ENCODE peak calls at places on chromosomes 11 and 22, in seven cellular contexts. K, Y, N, R, M, Q and V are unnamed samples. For H3K9me3, the result is how much of the 10 kb centered on the place peaks cover.

GRCh38 chr11:119687220-119688046 is 41.6 kb downstream of the NECTIN1 start:
- DNase-seq in Y (no peak), K (no peak), R (no peak), Q (no peak), N (no peak), M (no peak), V (no peak)

GRCh38 chr11:569273-569885 is 6.9 kb upstream of the PHRF1 start:
- DNase-seq in R (peak), N (no peak), Y (no peak), K (peak), M (no peak), Q (no peak), V (no peak)

GRCh38 chr22:37260939-37261338 is 16.9 kb upstream of the RAC2 start:
- DNase-seq in Y (peak), K (peak), Q (peak), M (peak), R (peak), N (peak), V (peak)

GRCh38 chr11:15941206-15941770 is 415.1 kb downstream of the SOX6 start:
- DNase-seq in Y (no peak), K (peak), R (peak), N (no peak), M (no peak), Q (no peak), V (no peak)

GRCh38 chr11:44604171-44604581 is 38.7 kb downstream of the CD82 start:
- DNase-seq in Y (peak), R (no peak), M (no peak), Q (no peak), K (no peak), N (no peak), V (no peak)

GRCh38 chr22:35977136-35977535 is 51.5 kb downstream of the RBFOX2 start:
- DNase-seq in N (no peak), Y (no peak), Q (no peak), R (no peak), K (no peak), M (peak), V (no peak)

GRCh38 chr11:62105611-62106245 is 18.1 kb upstream of the INCENP start:
- DNase-seq in N (no peak), M (peak), R (no peak), Q (no peak), Y (no peak), K (no peak), V (no peak)

GRCh38 chr11:75245356-75246005 is 4.9 kb downstream of the TPBGL start:
- DNase-seq in N (no peak), M (no peak), K (no peak), R (peak), Q (no peak), Y (no peak), V (peak)

GRCh38 chr11:28983780-28984179 is 875.6 kb downstream of the METTL15 start:
- DNase-seq in M (no peak), Q (no peak), K (no peak), N (no peak), R (no peak), Y (no peak), V (no peak)

GRCh38 chr11:65891180-65892136 is 985 bp downstream of the CCDC85B start:
- DNase-seq in Q (peak), M (no peak), Y (no peak), K (peak), R (peak), N (peak), V (peak)

GRCh38 chr11:66288138-66288865 is 641 bp downstream of the YIF1A start:
- DNase-seq in N (no peak), K (no peak), Y (no peak), R (no peak), Q (no peak), M (peak), V (no peak)

GRCh38 chr22:38201718-38202436 is at the start of gene MAFF:
- DNase-seq in N (peak), Y (peak), M (peak), Q (peak), K (peak), R (peak), V (peak)

GRCh38 chr11:20275987-20276660 is 87.4 kb upstream of the HTATIP2 start:
- DNase-seq in N (no peak), M (no peak), R (peak), K (no peak), Y (no peak), Q (no peak), V (no peak)

GRCh38 chr11:94449437-94449836 is 44.2 kb downstream of the MRE11 start:
- DNase-seq in K (no peak), M (peak), N (no peak), Q (no peak), Y (no peak), R (no peak), V (no peak)

GRCh38 chr11:68828957-68829356 is 12.8 kb downstream of the CPT1A start:
- DNase-seq in Q (no peak), K (no peak), R (no peak), Y (no peak), N (no peak), M (no peak), V (no peak)

GRCh38 chr11:8263109-8263768 is 439 bp downstream of the LMO1 start:
- DNase-seq in N (no peak), Y (no peak), M (no peak), K (no peak), R (peak), Q (no peak), V (peak)

GRCh38 chr11:69051381-69052342 is 2.9 kb downstream of the TPCN2 start:
- DNase-seq in M (no peak), N (no peak), Y (no peak), K (peak), Q (no peak), R (no peak), V (no peak)

GRCh38 chr11:93169950-93170561 is 27.7 kb downstream of the SLC36A4 start:
- DNase-seq in R (peak), Q (peak), Y (no peak), N (no peak), K (no peak), M (peak), V (no peak)

GRCh38 chr11:116100016-116100415 is 595.8 kb upstream of the CADM1 start:
- DNase-seq in N (no peak), R (no peak), Y (no peak), Q (no peak), M (no peak), K (no peak), V (no peak)

GRCh38 chr22:23281053-23281405 is 100.7 kb downstream of the BCR start:
- DNase-seq in R (no peak), Q (no peak), M (no peak), Y (no peak), N (no peak), K (no peak), V (no peak)

GRCh38 chr22:34903416-34903815 is 162.5 kb upstream of the ISX start:
- DNase-seq in M (no peak), Y (no peak), K (no peak), R (no peak), Q (no peak), N (no peak), V (no peak)

GRCh38 chr11:99937330-99937729 is 749.8 kb upstream of the ARHGAP42 start:
- DNase-seq in R (no peak), Q (no peak), M (no peak), N (no peak), K (no peak), Y (no peak), V (no peak)

GRCh38 chr11:15743244-15743629 is 613.1 kb downstream of the SOX6 start:
- DNase-seq in N (no peak), Q (no peak), R (no peak), M (no peak), Y (no peak), K (no peak), V (no peak)

GRCh38 chr11:36002196-36002595 is 58.3 kb downstream of the LDLRAD3 start:
- DNase-seq in N (no peak), Y (no peak), Q (peak), M (no peak), R (peak), K (peak), V (no peak)

GRCh38 chr11:35995872-35996271 is 52.0 kb downstream of the LDLRAD3 start:
- DNase-seq in R (no peak), K (no peak), Y (no peak), Q (no peak), N (no peak), M (no peak), V (no peak)

GRCh38 chr11:36000616-36001190 is 56.8 kb downstream of the LDLRAD3 start:
- DNase-seq in R (no peak), Y (peak), N (no peak), K (no peak), Q (no peak), M (no peak), V (no peak)

GRCh38 chr11:35997908-35998307 is 54.0 kb downstream of the LDLRAD3 start:
- DNase-seq in K (no peak), Y (no peak), N (no peak), M (no peak), Q (no peak), R (no peak), V (no peak)

DNA sequence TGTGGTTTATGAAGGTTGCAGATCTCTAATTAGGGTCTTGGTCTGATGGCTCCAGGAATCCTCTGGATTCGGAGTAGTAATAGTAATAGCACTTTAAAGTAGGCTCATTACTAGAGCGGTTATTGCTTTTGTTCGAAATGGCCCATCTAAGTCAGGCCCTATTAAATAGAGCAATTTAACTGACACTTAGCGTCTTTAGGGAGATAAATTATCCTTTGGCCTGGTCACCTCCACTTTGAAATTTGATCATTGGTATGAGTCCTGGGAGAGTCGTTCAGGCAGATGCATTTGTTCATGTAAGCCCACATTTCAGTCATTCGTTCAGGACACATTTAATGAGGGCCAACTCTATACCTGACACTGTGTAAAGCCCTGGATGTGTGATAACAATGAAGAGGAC is 54.8 kb downstream of the LDLRAD3 start:
- DNase-seq in Y (no peak), R (no peak), M (no peak), N (no peak), K (no peak), Q (no peak), V (no peak)
- H3K27ac ChIP-seq in Y (no peak), R (peak), M (no peak), N (no peak), K (no peak), Q (no peak), V (no peak)

DNA sequence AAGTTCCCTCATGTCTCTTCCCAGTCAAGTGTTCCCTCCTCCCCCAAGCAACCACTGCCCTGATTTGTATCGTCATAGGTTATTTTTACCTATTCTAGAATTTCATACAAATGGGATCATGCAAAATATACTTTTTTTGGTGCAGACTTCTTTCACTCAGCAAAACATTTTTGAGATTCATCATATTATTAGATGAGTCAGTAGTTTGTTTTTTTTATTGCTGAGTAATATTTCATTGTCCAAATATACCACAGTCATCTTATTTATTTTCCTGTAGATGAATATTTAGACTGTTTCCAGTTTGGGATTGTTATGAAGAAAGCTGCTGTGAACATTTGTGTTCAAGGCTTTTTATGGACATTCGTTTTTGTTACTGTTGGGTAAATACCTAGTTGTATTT is 126.2 kb upstream of the SEZ6L start:
- DNase-seq in Y (no peak), M (no peak), Q (no peak), K (no peak), R (no peak), N (no peak), V (no peak)
- H3K4me3 ChIP-seq in Y (no peak), M (no peak), Q (no peak), K (no peak), R (no peak), N (no peak), V (no peak)

DNA sequence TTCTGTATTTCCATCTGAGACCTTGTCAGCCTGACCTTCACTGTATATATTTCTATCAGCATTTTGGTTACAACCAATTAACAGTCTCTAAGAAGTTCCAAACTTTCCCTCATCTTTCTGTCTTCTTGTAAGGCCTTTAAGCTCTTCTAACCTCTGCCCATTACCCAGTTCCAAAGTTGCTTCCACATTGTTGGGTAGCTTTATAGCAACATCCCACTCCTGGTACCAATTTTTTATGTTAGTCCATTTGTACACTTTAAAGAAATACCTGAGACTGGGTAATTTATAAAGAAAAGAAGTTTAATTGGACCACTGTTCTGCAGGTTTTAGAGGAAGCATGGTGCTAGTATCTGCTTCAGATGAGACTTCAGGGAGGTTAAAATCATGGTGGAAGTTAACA is 1979.7 kb upstream of the RAG2 start:
- DNase-seq in Q (no peak), Y (no peak), M (no peak), N (no peak), K (no peak), R (no peak), V (no peak)
- H3K9me3 ChIP-seq in Q (under half), Y (under half), M (under half), N (under half), K (under half), R (under half), V (under half)

GRCh38 chr11:126113515-126113957 is 50.9 kb upstream of the CDON start:
- DNase-seq in N (no peak), R (peak), M (peak), Y (peak), Q (peak), K (peak), V (peak)
- H3K27ac ChIP-seq in N (no peak), R (no peak), M (no peak), Y (peak), Q (peak), K (peak), V (no peak)

DNA sequence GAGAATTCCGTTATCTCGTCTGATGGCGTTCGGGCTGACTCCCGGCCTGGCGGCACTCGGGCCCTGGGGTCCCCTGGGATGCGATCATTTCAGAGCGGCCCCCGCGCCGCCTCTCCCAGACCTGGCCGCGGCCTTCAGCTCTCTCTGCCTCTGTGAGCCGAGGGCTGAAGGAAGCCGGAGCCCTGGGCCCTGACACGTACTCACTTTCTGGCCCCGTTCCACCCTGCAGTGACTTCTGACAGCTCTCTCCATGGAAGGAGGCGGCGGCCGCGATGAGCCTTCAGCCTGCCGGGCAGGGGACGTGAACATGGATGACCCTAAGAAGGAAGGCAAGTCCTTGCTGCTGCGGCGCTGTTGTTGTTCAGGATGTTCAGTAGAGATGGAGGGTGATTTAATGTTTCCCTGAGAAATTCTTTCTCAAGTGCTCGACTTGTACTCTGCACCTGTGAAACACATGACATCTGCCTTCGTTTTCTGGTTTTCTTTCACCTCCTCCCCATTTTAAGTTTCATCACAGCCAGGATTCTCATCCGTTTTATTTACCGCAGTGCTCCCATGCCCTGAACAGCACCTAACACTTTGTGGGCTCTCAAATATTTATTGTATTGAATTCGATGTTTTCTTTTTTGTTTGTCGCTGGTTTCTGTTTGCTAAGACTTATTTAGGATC is 615 bp downstream of the GTSE1 start:
- DNase-seq in Q (peak), K (no peak), Y (no peak), M (peak), N (no peak), R (peak), V (peak)
- H3K4me3 ChIP-seq in Q (peak), K (peak), Y (peak), M (peak), N (peak), R (peak), V (peak)

GRCh38 chr22:47740109-47740805 is 977.8 kb downstream of the TBC1D22A start:
- DNase-seq in N (no peak), M (no peak), Q (no peak), K (no peak), Y (no peak), R (no peak), V (no peak)
- H3K9me3 ChIP-seq in N (under half), M (under half), Q (under half), K (under half), Y (under half), R (under half), V (under half)

GRCh38 chr22:26327306-26327705 is 101.8 kb upstream of the ASPHD2 start:
- DNase-seq in N (no peak), R (no peak), M (no peak), Q (no peak), K (no peak), Y (no peak), V (no peak)

GRCh38 chr22:26333088-26333800 is 95.8 kb upstream of the ASPHD2 start:
- DNase-seq in N (no peak), R (no peak), K (peak), M (no peak), Q (no peak), Y (no peak), V (no peak)

GRCh38 chr22:26334232-26334631 is 94.8 kb upstream of the ASPHD2 start:
- DNase-seq in R (no peak), Q (no peak), K (no peak), Y (no peak), N (no peak), M (no peak), V (no peak)

GRCh38 chr22:26328221-26328620 is 100.8 kb upstream of the ASPHD2 start:
- DNase-seq in M (no peak), R (no peak), Q (no peak), Y (no peak), K (no peak), N (no peak), V (no peak)

GRCh38 chr22:26330971-26331625 is 98.0 kb upstream of the ASPHD2 start:
- DNase-seq in Y (peak), N (peak), M (peak), Q (peak), R (peak), K (peak), V (peak)
- H3K27ac ChIP-seq in Y (no peak), N (no peak), M (no peak), Q (no peak), R (no peak), K (no peak), V (no peak)

GRCh38 chr22:22009661-22010060 is 27.1 kb upstream of the TOP3B start:
- DNase-seq in M (no peak), Q (no peak), R (no peak), N (no peak), Y (no peak), K (no peak), V (no peak)
- H3K4me3 ChIP-seq in M (no peak), Q (no peak), R (no peak), N (no peak), Y (no peak), K (no peak), V (no peak)